ENCODE peak calls at places on chromosomes 5 and 9, in ten cellular contexts. One of them, this sample, is unnamed. For H3K27me3, the result is how much of the 10 kb centered on the place peaks cover.

GRCh38 chr5:168302785-168303184 is 11.3 kb downstream of the WWC1 start:
- DNase-seq in stomach: no peak
- DNase-seq in body of pancreas: no peak
- DNase-seq in sigmoid colon: no peak
- DNase-seq in HCT116: peak
- DNase-seq in uterus: no peak
- DNase-seq in IMR-90: peak
- DNase-seq in transverse colon: no peak
- DNase-seq in esophagus squamous epithelium: no peak
- DNase-seq in H1: no peak
- DNase-seq in this sample: no peak

GRCh38 chr5:9373586-9373985 is 172.3 kb downstream of the SEMA5A start:
- DNase-seq in stomach: no peak
- DNase-seq in body of pancreas: no peak
- DNase-seq in sigmoid colon: no peak
- DNase-seq in HCT116: no peak
- DNase-seq in uterus: no peak
- DNase-seq in IMR-90: peak
- DNase-seq in transverse colon: no peak
- DNase-seq in esophagus squamous epithelium: no peak
- DNase-seq in H1: no peak
- DNase-seq in this sample: no peak

GRCh38 chr9:125744616-125745387 is 2.4 kb upstream of the PBX3 start:
- DNase-seq in stomach: no peak
- DNase-seq in body of pancreas: no peak
- DNase-seq in sigmoid colon: no peak
- DNase-seq in HCT116: no peak
- DNase-seq in uterus: no peak
- DNase-seq in IMR-90: peak
- DNase-seq in transverse colon: no peak
- DNase-seq in esophagus squamous epithelium: no peak
- DNase-seq in H1: no peak
- DNase-seq in this sample: no peak

GRCh38 chr5:17374973-17375844 is 122.8 kb upstream of the TAF11L2 start:
- DNase-seq in stomach: peak
- DNase-seq in body of pancreas: peak
- DNase-seq in sigmoid colon: no peak
- DNase-seq in HCT116: no peak
- DNase-seq in uterus: no peak
- DNase-seq in IMR-90: peak
- DNase-seq in transverse colon: no peak
- DNase-seq in esophagus squamous epithelium: no peak
- DNase-seq in H1: peak
- DNase-seq in this sample: no peak

GRCh38 chr5:78287833-78288232 is 6.7 kb downstream of the AP3B1 start:
- DNase-seq in stomach: no peak
- DNase-seq in body of pancreas: no peak
- DNase-seq in sigmoid colon: no peak
- DNase-seq in HCT116: peak
- DNase-seq in uterus: no peak
- DNase-seq in IMR-90: peak
- DNase-seq in transverse colon: no peak
- DNase-seq in esophagus squamous epithelium: no peak
- DNase-seq in H1: no peak
- DNase-seq in this sample: peak

GRCh38 chr9:133000842-133001241 is 22.3 kb downstream of the GFI1B start:
- DNase-seq in stomach: no peak
- DNase-seq in body of pancreas: no peak
- DNase-seq in sigmoid colon: no peak
- DNase-seq in HCT116: no peak
- DNase-seq in uterus: no peak
- DNase-seq in IMR-90: no peak
- DNase-seq in transverse colon: no peak
- DNase-seq in esophagus squamous epithelium: no peak
- DNase-seq in H1: no peak
- DNase-seq in this sample: no peak

GRCh38 chr9:85688361-85688760 is 53.4 kb downstream of the AGTPBP1 start:
- DNase-seq in stomach: no peak
- DNase-seq in body of pancreas: no peak
- DNase-seq in sigmoid colon: no peak
- DNase-seq in HCT116: no peak
- DNase-seq in uterus: no peak
- DNase-seq in IMR-90: no peak
- DNase-seq in transverse colon: no peak
- DNase-seq in esophagus squamous epithelium: no peak
- DNase-seq in H1: no peak
- DNase-seq in this sample: no peak

GRCh38 chr9:133656211-133657119 is 20.3 kb downstream of the DBH start:
- DNase-seq in stomach: no peak
- DNase-seq in body of pancreas: no peak
- DNase-seq in sigmoid colon: no peak
- DNase-seq in HCT116: no peak
- DNase-seq in uterus: no peak
- DNase-seq in IMR-90: no peak
- DNase-seq in transverse colon: no peak
- DNase-seq in esophagus squamous epithelium: no peak
- DNase-seq in H1: no peak
- DNase-seq in this sample: peak

GRCh38 chr5:132364319-132364718 is 5.2 kb upstream of the SLC22A5 start:
- DNase-seq in stomach: no peak
- DNase-seq in body of pancreas: no peak
- DNase-seq in sigmoid colon: no peak
- DNase-seq in HCT116: no peak
- DNase-seq in uterus: no peak
- DNase-seq in IMR-90: peak
- DNase-seq in transverse colon: no peak
- DNase-seq in esophagus squamous epithelium: no peak
- DNase-seq in H1: no peak
- DNase-seq in this sample: no peak

GRCh38 chr9:23826120-23826629 is at the start of gene ELAVL2:
- DNase-seq in stomach: peak
- DNase-seq in body of pancreas: peak
- DNase-seq in sigmoid colon: peak
- DNase-seq in HCT116: no peak
- DNase-seq in uterus: peak
- DNase-seq in IMR-90: peak
- DNase-seq in transverse colon: peak
- DNase-seq in esophagus squamous epithelium: peak
- DNase-seq in H1: peak
- DNase-seq in this sample: peak

GRCh38 chr5:74517700-74518099 is 122.8 kb downstream of the ENC1 start:
- DNase-seq in stomach: no peak
- DNase-seq in body of pancreas: no peak
- DNase-seq in sigmoid colon: no peak
- DNase-seq in HCT116: no peak
- DNase-seq in uterus: no peak
- DNase-seq in IMR-90: peak
- DNase-seq in transverse colon: no peak
- DNase-seq in esophagus squamous epithelium: no peak
- DNase-seq in H1: no peak
- DNase-seq in this sample: no peak

GRCh38 chr5:38210701-38211353 is 47.5 kb upstream of the EGFLAM start:
- DNase-seq in stomach: no peak
- DNase-seq in body of pancreas: no peak
- DNase-seq in sigmoid colon: no peak
- DNase-seq in HCT116: no peak
- DNase-seq in uterus: no peak
- DNase-seq in IMR-90: no peak
- DNase-seq in transverse colon: no peak
- DNase-seq in esophagus squamous epithelium: no peak
- DNase-seq in H1: no peak
- DNase-seq in this sample: no peak

GRCh38 chr5:38208782-38209378 is 49.5 kb upstream of the EGFLAM start:
- DNase-seq in stomach: no peak
- DNase-seq in body of pancreas: peak
- DNase-seq in sigmoid colon: no peak
- DNase-seq in HCT116: peak
- DNase-seq in uterus: no peak
- DNase-seq in IMR-90: peak
- DNase-seq in transverse colon: no peak
- DNase-seq in esophagus squamous epithelium: no peak
- DNase-seq in H1: no peak
- DNase-seq in this sample: peak

GRCh38 chr5:38211354-38211710 is 47.0 kb upstream of the EGFLAM start:
- DNase-seq in stomach: no peak
- DNase-seq in body of pancreas: no peak
- DNase-seq in sigmoid colon: no peak
- DNase-seq in HCT116: no peak
- DNase-seq in uterus: no peak
- DNase-seq in IMR-90: no peak
- DNase-seq in transverse colon: no peak
- DNase-seq in esophagus squamous epithelium: no peak
- DNase-seq in H1: no peak
- DNase-seq in this sample: no peak

GRCh38 chr5:38212307-38212706 is 46.1 kb upstream of the EGFLAM start:
- DNase-seq in stomach: no peak
- DNase-seq in body of pancreas: no peak
- DNase-seq in sigmoid colon: no peak
- DNase-seq in HCT116: no peak
- DNase-seq in uterus: no peak
- DNase-seq in IMR-90: no peak
- DNase-seq in transverse colon: no peak
- DNase-seq in esophagus squamous epithelium: no peak
- DNase-seq in H1: no peak
- DNase-seq in this sample: no peak

DNA sequence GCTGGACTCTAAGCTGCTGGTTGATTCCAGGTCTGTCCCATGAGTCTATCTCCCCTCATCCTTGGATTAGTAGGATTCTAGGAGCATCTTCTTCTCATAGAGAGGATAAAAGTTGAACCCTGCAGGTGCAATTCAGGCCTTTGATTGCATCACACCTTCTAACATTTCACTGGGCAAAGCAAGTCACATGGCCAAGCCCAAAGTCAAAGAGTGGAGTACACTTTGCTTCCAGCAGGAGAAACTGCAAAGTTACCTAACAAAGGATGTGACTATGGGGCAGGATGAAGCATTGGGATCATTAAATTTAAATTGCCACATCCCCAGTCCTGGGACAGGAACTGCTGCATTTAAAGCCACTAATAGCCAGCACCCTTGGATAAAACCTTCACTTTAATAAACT is 51.0 kb upstream of the EGFLAM start:
- DNase-seq in stomach: no peak
- DNase-seq in body of pancreas: no peak
- DNase-seq in sigmoid colon: no peak
- DNase-seq in HCT116: peak
- DNase-seq in uterus: no peak
- DNase-seq in IMR-90: peak
- DNase-seq in transverse colon: no peak
- DNase-seq in esophagus squamous epithelium: no peak
- DNase-seq in H1: no peak
- DNase-seq in this sample: no peak
- H3K27me3 ChIP-seq in stomach: under half
- H3K27me3 ChIP-seq in body of pancreas: under half
- H3K27me3 ChIP-seq in sigmoid colon: under half
- H3K27me3 ChIP-seq in HCT116: under half
- H3K27me3 ChIP-seq in uterus: under half
- H3K27me3 ChIP-seq in IMR-90: under half
- H3K27me3 ChIP-seq in transverse colon: under half
- H3K27me3 ChIP-seq in esophagus squamous epithelium: under half
- H3K27me3 ChIP-seq in H1: under half
- H3K27me3 ChIP-seq in this sample: under half

DNA sequence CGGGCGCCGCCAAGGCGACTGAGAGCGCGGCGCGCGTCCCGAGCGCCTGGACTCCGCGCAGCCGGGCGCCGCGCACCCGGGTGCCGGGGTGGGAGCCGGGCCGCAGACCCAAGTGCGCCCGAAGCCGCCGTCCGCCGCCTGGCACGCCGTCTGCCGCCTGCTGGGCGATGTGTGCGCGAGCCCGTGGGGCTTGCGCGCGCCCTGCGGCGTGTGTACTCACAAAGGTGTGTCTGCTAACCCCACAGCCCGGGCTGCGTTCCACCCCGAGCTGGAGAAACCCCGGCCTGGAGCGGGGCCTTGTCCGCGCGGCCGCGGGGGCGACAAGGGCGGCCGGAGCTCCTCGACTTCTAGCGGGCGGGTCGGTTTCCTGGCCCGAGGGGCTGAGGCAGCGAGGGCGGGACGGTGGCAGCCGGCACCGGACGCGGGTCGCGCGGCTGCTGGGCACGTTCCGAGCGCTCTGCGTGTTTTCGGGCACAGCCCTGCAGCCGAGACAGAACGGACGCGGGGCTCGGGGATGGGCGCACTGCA is 1.1 kb upstream of the ZSWIM6 start:
- DNase-seq in stomach: peak
- DNase-seq in body of pancreas: peak
- DNase-seq in sigmoid colon: peak
- DNase-seq in HCT116: no peak
- DNase-seq in uterus: peak
- DNase-seq in IMR-90: peak
- DNase-seq in transverse colon: peak
- DNase-seq in esophagus squamous epithelium: peak
- DNase-seq in H1: peak
- DNase-seq in this sample: peak
- TF ChIP-seq POLR2A in stomach: no peak
- TF ChIP-seq POLR2A in body of pancreas: no peak
- TF ChIP-seq POLR2A in sigmoid colon: no peak
- TF ChIP-seq POLR2A in HCT116: no peak
- TF ChIP-seq POLR2A in uterus: no peak
- TF ChIP-seq POLR2A in IMR-90: peak
- TF ChIP-seq POLR2A in transverse colon: peak
- TF ChIP-seq POLR2A in esophagus squamous epithelium: no peak
- TF ChIP-seq POLR2A in H1: no peak
- TF ChIP-seq POLR2A in this sample: peak

GRCh38 chr5:95153581-95153980 is 131.3 kb downstream of the MCTP1 start:
- DNase-seq in stomach: no peak
- DNase-seq in body of pancreas: no peak
- DNase-seq in sigmoid colon: no peak
- DNase-seq in HCT116: no peak
- DNase-seq in uterus: no peak
- DNase-seq in IMR-90: no peak
- DNase-seq in transverse colon: no peak
- DNase-seq in esophagus squamous epithelium: no peak
- DNase-seq in H1: no peak
- DNase-seq in this sample: no peak

GRCh38 chr5:95148453-95148852 is 136.4 kb downstream of the MCTP1 start:
- DNase-seq in stomach: no peak
- DNase-seq in body of pancreas: no peak
- DNase-seq in sigmoid colon: no peak
- DNase-seq in HCT116: no peak
- DNase-seq in uterus: no peak
- DNase-seq in IMR-90: no peak
- DNase-seq in transverse colon: no peak
- DNase-seq in esophagus squamous epithelium: no peak
- DNase-seq in H1: no peak
- DNase-seq in this sample: no peak
- H3K27me3 ChIP-seq in stomach: under half
- H3K27me3 ChIP-seq in body of pancreas: under half
- H3K27me3 ChIP-seq in sigmoid colon: under half
- H3K27me3 ChIP-seq in HCT116: under half
- H3K27me3 ChIP-seq in uterus: under half
- H3K27me3 ChIP-seq in IMR-90: under half
- H3K27me3 ChIP-seq in transverse colon: under half
- H3K27me3 ChIP-seq in esophagus squamous epithelium: under half
- H3K27me3 ChIP-seq in H1: under half
- H3K27me3 ChIP-seq in this sample: under half

DNA sequence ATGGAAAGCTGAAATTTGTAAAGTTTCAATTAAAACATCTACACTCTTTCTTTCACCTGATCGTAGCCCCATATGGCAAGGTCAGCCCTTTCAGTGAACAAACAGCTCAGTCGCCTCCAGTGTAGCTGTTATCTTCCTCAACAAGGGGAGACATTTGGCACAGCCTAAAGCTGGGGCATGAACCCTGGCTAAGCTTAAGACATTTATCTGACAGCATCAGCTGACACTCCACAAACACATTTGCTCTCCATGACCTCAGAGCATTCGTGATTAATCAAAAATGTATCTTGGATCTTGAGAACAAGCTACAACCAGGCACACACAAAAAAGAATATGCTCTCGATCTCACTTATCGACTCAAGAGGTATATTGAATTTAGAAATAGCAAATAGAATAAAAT is 67.3 kb downstream of the POU5F2 start:
- DNase-seq in stomach: no peak
- DNase-seq in body of pancreas: peak
- DNase-seq in sigmoid colon: no peak
- DNase-seq in HCT116: no peak
- DNase-seq in uterus: no peak
- DNase-seq in IMR-90: peak
- DNase-seq in transverse colon: no peak
- DNase-seq in esophagus squamous epithelium: no peak
- DNase-seq in H1: no peak
- DNase-seq in this sample: no peak
- TF ChIP-seq POLR2A in stomach: no peak
- TF ChIP-seq POLR2A in body of pancreas: no peak
- TF ChIP-seq POLR2A in sigmoid colon: no peak
- TF ChIP-seq POLR2A in HCT116: no peak
- TF ChIP-seq POLR2A in uterus: no peak
- TF ChIP-seq POLR2A in IMR-90: no peak
- TF ChIP-seq POLR2A in transverse colon: no peak
- TF ChIP-seq POLR2A in esophagus squamous epithelium: no peak
- TF ChIP-seq POLR2A in H1: no peak
- TF ChIP-seq POLR2A in this sample: no peak